ENCODE peak calls at places on chromosomes 4 and X, in nine cellular contexts. R is HCEC 1CT; H is HEK293T; F is mucosa of descending colon; M is activated gamma-delta T cell treated with Interleukin-2 at 50 U/mL for 16 hours; Z is type B pancreatic cell; K is stimulated activated CD8-positive, alpha-beta memory T cell treated with anti-CD3 and anti-CD28 coated beads, Interleukin-12 subunit alpha, Interleukin-12 subunit beta, amount 100 ng/mL, for 4 hours; O is stimulated activated CD4-positive, alpha-beta T cell treated with anti-CD3 and anti-CD28 coated beads, Interleukin-2, amount 100 ng/mL, for 24 hours; E is iris pigment epithelial cell. X is an unnamed sample.

GRCh38 chrX:31117195-31117594 is 45.4 kb upstream of the FTHL17 start:
- DNase-seq in M (no peak), H (no peak), F (no peak), O (no peak), E (no peak), K (no peak), Z (no peak), R (no peak), X (no peak)

GRCh38 chr4:145545538-145546224 is 64.0 kb downstream of the SMAD1 start:
- DNase-seq in E (peak; percentile 93), H (no peak), K (no peak), R (peak; percentile 85), F (no peak), O (no peak), Z (no peak), M (no peak), X (no peak)

GRCh38 chr4:24968992-24969391 is 56.1 kb upstream of the CCDC149 start:
- DNase-seq in H (no peak), F (no peak), R (no peak), E (no peak), M (no peak), O (no peak), Z (no peak), K (no peak), X (no peak)

GRCh38 chrX:110852180-110852579 is 56.6 kb upstream of the CHRDL1 start:
- DNase-seq in R (no peak), E (peak; percentile 12), F (no peak), M (no peak), Z (no peak), H (peak; percentile 58), K (no peak), O (no peak), X (no peak)

GRCh38 chrX:19046343-19047215 is 62.7 kb upstream of the PHKA2 start:
- DNase-seq in F (no peak), Z (no peak), O (no peak), E (peak; percentile 47), M (no peak), H (no peak), K (no peak), R (peak; percentile 56), X (no peak)

GRCh38 chr4:4289055-4289454 is 899 bp downstream of the LYAR start:
- DNase-seq in O (no peak), M (no peak), H (no peak), Z (no peak), F (no peak), K (no peak), R (no peak), E (no peak), X (no peak)

GRCh38 chr4:169823685-169824084 is 65.9 kb upstream of the HPF1 start:
- DNase-seq in F (no peak), E (peak; percentile 71), Z (peak; percentile 72), H (peak; percentile 41), O (peak; percentile 9), K (no peak), R (peak; percentile 3), M (no peak), X (no peak)

GRCh38 chr4:25993564-25994185 is 79.7 kb downstream of the SMIM20 start:
- DNase-seq in E (no peak), H (peak; percentile 31), R (peak; percentile 7), K (no peak), O (peak; percentile 36), F (peak; percentile 31), Z (no peak), M (no peak), X (no peak)

GRCh38 chr4:44978035-44978434 is 251.7 kb upstream of the GNPDA2 start:
- DNase-seq in Z (no peak), E (no peak), O (no peak), H (no peak), F (no peak), K (no peak), R (no peak), M (no peak), X (no peak)

GRCh38 chr4:6668391-6668790 is 25.3 kb upstream of the S100P start:
- DNase-seq in R (peak; percentile 41), O (no peak), M (no peak), Z (no peak), H (no peak), K (no peak), E (peak; percentile 82), F (no peak), X (no peak)

GRCh38 chr4:123120473-123120872 is 198.1 kb upstream of the NUDT6 start:
- DNase-seq in E (peak; percentile 86), H (no peak), K (no peak), Z (no peak), R (peak; percentile 81), O (no peak), M (no peak), F (no peak), X (no peak)

GRCh38 chr4:7029212-7029611 is 14.0 kb upstream of the TADA2B start:
- DNase-seq in K (no peak), Z (no peak), M (no peak), H (no peak), F (no peak), R (no peak), O (no peak), E (no peak), X (no peak)

GRCh38 chr4:158161561-158162354 is 11.1 kb downstream of the GASK1B start:
- DNase-seq in R (peak; percentile 86), E (peak; percentile 87), F (no peak), Z (no peak), M (no peak), O (no peak), H (no peak), K (no peak), X (no peak)

GRCh38 chr4:188714907-188715306 is 575.7 kb downstream of the TRIML1 start:
- DNase-seq in R (peak; percentile 74), H (no peak), K (no peak), Z (no peak), M (no peak), F (no peak), O (no peak), E (peak; percentile 76), X (no peak)

GRCh38 chr4:143021384-143021783 is 163.3 kb upstream of the USP38 start:
- DNase-seq in R (no peak), H (no peak), K (no peak), F (no peak), O (no peak), Z (no peak), M (no peak), E (no peak), X (no peak)

GRCh38 chr4:147286846-147287587 is 193.9 kb upstream of the EDNRA start:
- DNase-seq in Z (no peak), F (no peak), M (no peak), K (no peak), E (peak; percentile 25), R (no peak), O (no peak), H (no peak), X (no peak)

GRCh38 chrX:2928583-2929434 is at the start of gene ARSD:
- DNase-seq in O (peak; percentile 59), E (peak; percentile 96), Z (peak; percentile 93), R (peak; percentile 77), F (peak; percentile 92), H (no peak), K (peak; percentile 26), M (peak; percentile 59), X (peak; percentile 97)

GRCh38 chr4:121053601-121054143 is 18.7 kb downstream of the NDNF start:
- DNase-seq in H (no peak), K (no peak), F (peak; percentile 53), O (no peak), M (no peak), E (peak; percentile 33), R (no peak), Z (no peak), X (no peak)

GRCh38 chr4:147950261-147950660 is 218.4 kb downstream of the ARHGAP10 start:
- DNase-seq in H (no peak), O (no peak), E (no peak), K (no peak), Z (no peak), M (no peak), F (no peak), R (no peak), X (no peak)

GRCh38 chr4:73189274-73189810 is 69.3 kb downstream of the ANKRD17 start:
- DNase-seq in E (peak; percentile 50), O (no peak), F (no peak), M (no peak), Z (no peak), R (no peak), K (no peak), H (no peak), X (no peak)

GRCh38 chrX:151896734-151897474 is 15.8 kb upstream of the MAGEA4 start:
- DNase-seq in R (peak; percentile 26), F (no peak), Z (no peak), E (peak; percentile 34), K (no peak), H (no peak), M (no peak), O (no peak), X (no peak)

GRCh38 chr4:170529760-170530440 is 440.1 kb upstream of the AADAT start:
- DNase-seq in Z (no peak), F (no peak), M (no peak), O (no peak), E (no peak), H (no peak), R (peak; percentile 1), K (no peak), X (no peak)

GRCh38 chrX:107768051-107768450 is 7.5 kb downstream of the TSC22D3 start:
- DNase-seq in K (no peak), R (no peak), E (no peak), Z (no peak), F (no peak), H (no peak), O (no peak), M (no peak), X (no peak)

GRCh38 chrX:8988456-8988855 is 45.5 kb downstream of the FAM9B start:
- DNase-seq in M (no peak), K (no peak), E (peak; percentile 23), R (no peak), F (no peak), O (peak; percentile 19), H (no peak), Z (no peak), X (peak; percentile 6)

GRCh38 chr4:17142232-17142711 is 243.8 kb upstream of the LDB2 start:
- DNase-seq in M (no peak), Z (no peak), F (no peak), K (no peak), H (no peak), E (peak; percentile 96), R (peak; percentile 86), O (no peak), X (no peak)

GRCh38 chr4:110198472-110199419 is at the start of gene ELOVL6:
- DNase-seq in R (peak; percentile 76), H (peak; percentile 67), O (peak; percentile 47), Z (peak; percentile 77), M (peak; percentile 13), K (no peak), F (peak; percentile 73), E (peak; percentile 89), X (peak; percentile 70)

GRCh38 chr4:139606600-139607301 is 50.7 kb upstream of the SETD7 start:
- DNase-seq in H (no peak), O (no peak), Z (no peak), M (no peak), E (peak; percentile 84), R (peak; percentile 61), F (no peak), K (no peak), X (no peak)

GRCh38 chr4:101355246-101355645 is 7.9 kb upstream of the PPP3CA start:
- DNase-seq in K (no peak), R (no peak), M (no peak), F (no peak), O (no peak), Z (no peak), H (no peak), E (no peak), X (no peak)

GRCh38 chrX:106917830-106918500 is 2.2 kb upstream of the CLDN2 start:
- DNase-seq in K (no peak), R (peak; percentile 56), E (peak; percentile 70), F (no peak), H (no peak), Z (no peak), O (no peak), M (no peak), X (no peak)

GRCh38 chrX:130176942-130177341 is 5.2 kb downstream of the RAB33A start:
- DNase-seq in M (no peak), R (no peak), E (no peak), O (no peak), Z (no peak), H (no peak), F (no peak), K (no peak), X (no peak)

GRCh38 chrX:1657367-1658082 is 42.7 kb downstream of the ASMT start:
- DNase-seq in Z (no peak), R (no peak), F (no peak), M (peak; percentile 57), K (peak; percentile 32), H (no peak), O (peak; percentile 55), E (peak; percentile 28), X (peak; percentile 24)

X was measured in left colon.